ENCODE peak calls at places on chromosomes 7 and 10, in seven cellular contexts. Q, P, V, R, N, B and U are unnamed samples.

GRCh38 chr7:92584953-92585352 is 5.2 kb downstream of the FAM133B start:
- DNase-seq in N (no peak), V (peak; percentile 38), Q (no peak), B (no peak), P (no peak), R (peak; percentile 20), U (no peak)

GRCh38 chr7:75638607-75639070 is 100.1 kb downstream of the HIP1 start:
- DNase-seq in V (no peak), N (no peak), Q (peak; percentile 49), B (peak; percentile 80), R (peak; percentile 63), P (no peak), U (peak; percentile 29)

GRCh38 chr7:101172005-101172853 is 6.9 kb upstream of the VGF start:
- DNase-seq in R (no peak), P (no peak), B (peak; percentile 83), V (no peak), N (no peak), Q (peak; percentile 47), U (no peak)

GRCh38 chr10:126433351-126433750 is 45.1 kb upstream of the ADAM12 start:
- DNase-seq in R (peak; percentile 97), V (no peak), Q (peak; percentile 48), B (no peak), N (no peak), P (no peak), U (no peak)

GRCh38 chr7:96034940-96035727 is 262.8 kb downstream of the DYNC1I1 start:
- DNase-seq in Q (peak; percentile 2), V (no peak), P (no peak), B (peak; percentile 98), N (peak; percentile 79), R (no peak), U (no peak)

GRCh38 chr7:97117035-97117371 is 495 bp upstream of the SDHAF3 start:
- DNase-seq in N (no peak), Q (no peak), P (no peak), B (no peak), V (no peak), R (no peak), U (no peak)

GRCh38 chr7:27759491-27759890 is 19.5 kb downstream of the TAX1BP1 start:
- DNase-seq in R (no peak), B (no peak), N (no peak), P (no peak), Q (no peak), V (peak; percentile 21), U (no peak)

GRCh38 chr10:101993836-101994235 is 62.1 kb downstream of the ARMH3 start:
- DNase-seq in V (peak; percentile 47), P (no peak), B (no peak), R (no peak), Q (no peak), N (no peak), U (no peak)

GRCh38 chr7:149853157-149853556 is 15.0 kb downstream of the ZNF862 start:
- DNase-seq in V (peak; percentile 18), N (no peak), B (no peak), R (peak; percentile 41), Q (no peak), P (no peak), U (no peak)

GRCh38 chr7:18003286-18003685 is 24.4 kb downstream of the PRPS1L1 start:
- DNase-seq in R (no peak), N (no peak), B (peak; percentile 25), Q (no peak), V (no peak), P (no peak), U (no peak)

GRCh38 chr7:145848691-145849090 is 267.9 kb upstream of the CNTNAP2 start:
- DNase-seq in Q (peak; percentile 11), V (peak; percentile 2), B (peak; percentile 58), R (peak; percentile 22), N (peak; percentile 15), P (no peak), U (no peak)

GRCh38 chr7:5420841-5421625 is 2.6 kb downstream of the TNRC18 start:
- DNase-seq in P (no peak), N (no peak), B (peak; percentile 35), R (peak; percentile 27), V (peak; percentile 18), Q (peak; percentile 52), U (no peak)

GRCh38 chr7:40763319-40764287 is 628.8 kb downstream of the SUGCT start:
- DNase-seq in V (peak; percentile 56), R (peak; percentile 75), Q (peak; percentile 28), B (no peak), N (no peak), P (no peak), U (no peak)

GRCh38 chr10:57864789-57865676 is 402.7 kb downstream of the IPMK start:
- DNase-seq in V (no peak), B (no peak), N (no peak), R (no peak), P (no peak), Q (no peak), U (peak; percentile 10)

GRCh38 chr10:22333167-22333566 is 12.1 kb upstream of the SPAG6 start:
- DNase-seq in V (no peak), Q (no peak), R (no peak), B (no peak), N (no peak), P (no peak), U (no peak)

GRCh38 chr7:4707980-4708411 is 25.9 kb downstream of the FOXK1 start:
- DNase-seq in Q (no peak), P (no peak), R (no peak), B (no peak), N (no peak), V (no peak), U (no peak)

GRCh38 chr7:132654150-132654549 is 77.9 kb upstream of the PLXNA4 start:
- DNase-seq in Q (no peak), V (peak; percentile 34), B (no peak), R (no peak), N (no peak), P (no peak), U (no peak)